ENCODE peak calls at places on chromosomes 12 and 14, in seven cellular contexts. One of them, this sample, is unnamed.
A peak's percentile ranks its signal among the peaks of the same experiment; 100 is the strongest.

GRCh38 chr12:64968989-64969819 is 144.8 kb downstream of the TBC1D30 start:
- DNase-seq in SK-N-SH: no peak
- DNase-seq in GM12878: no peak
- DNase-seq in HCT116: peak; percentile 16
- DNase-seq in K562: no peak
- DNase-seq in H1: no peak
- DNase-seq in HepG2: peak; percentile 5
- DNase-seq in this sample: no peak

GRCh38 chr12:56081393-56082347 is 1.7 kb downstream of the ERBB3 start:
- DNase-seq in GM12878: no peak
- DNase-seq in K562: no peak
- DNase-seq in H1: no peak
- DNase-seq in HCT116: no peak
- DNase-seq in SK-N-SH: no peak
- DNase-seq in HepG2: peak; percentile 99
- DNase-seq in this sample: peak; percentile 60

GRCh38 chr12:109302358-109302757 is 6.7 kb downstream of the FOXN4 start:
- DNase-seq in HepG2: no peak
- DNase-seq in HCT116: no peak
- DNase-seq in H1: no peak
- DNase-seq in SK-N-SH: no peak
- DNase-seq in K562: no peak
- DNase-seq in GM12878: no peak
- DNase-seq in this sample: peak; percentile 32

GRCh38 chr12:79689041-79689476 is 1.7 kb downstream of the PAWR start:
- DNase-seq in K562: no peak
- DNase-seq in GM12878: no peak
- DNase-seq in HepG2: peak; percentile 28
- DNase-seq in H1: no peak
- DNase-seq in SK-N-SH: no peak
- DNase-seq in HCT116: no peak
- DNase-seq in this sample: peak; percentile 29

GRCh38 chr14:52241102-52241793 is 26.2 kb upstream of the PTGDR start:
- DNase-seq in H1: no peak
- DNase-seq in HepG2: no peak
- DNase-seq in K562: no peak
- DNase-seq in GM12878: no peak
- DNase-seq in SK-N-SH: no peak
- DNase-seq in HCT116: no peak
- DNase-seq in this sample: no peak

GRCh38 chr12:14995583-14996425 is 23.0 kb downstream of the PDE6H start:
- DNase-seq in GM12878: peak; percentile 34
- DNase-seq in HepG2: peak; percentile 52
- DNase-seq in H1: no peak
- DNase-seq in K562: peak; percentile 49
- DNase-seq in HCT116: peak; percentile 63
- DNase-seq in SK-N-SH: peak; percentile 15
- DNase-seq in this sample: peak; percentile 65

GRCh38 chr12:109655578-109655977 is 58.0 kb upstream of the FAM222A start:
- DNase-seq in H1: no peak
- DNase-seq in GM12878: no peak
- DNase-seq in SK-N-SH: no peak
- DNase-seq in K562: no peak
- DNase-seq in HepG2: no peak
- DNase-seq in HCT116: no peak
- DNase-seq in this sample: no peak

GRCh38 chr14:55221186-55221585 is 29.8 kb upstream of the DLGAP5 start:
- DNase-seq in K562: no peak
- DNase-seq in HCT116: no peak
- DNase-seq in HepG2: no peak
- DNase-seq in GM12878: no peak
- DNase-seq in SK-N-SH: no peak
- DNase-seq in H1: no peak
- DNase-seq in this sample: no peak

GRCh38 chr12:6644257-6644596 is 3.0 kb downstream of the ACRBP start:
- DNase-seq in HCT116: no peak
- DNase-seq in H1: no peak
- DNase-seq in K562: no peak
- DNase-seq in HepG2: no peak
- DNase-seq in GM12878: no peak
- DNase-seq in SK-N-SH: peak; percentile 11
- DNase-seq in this sample: no peak

GRCh38 chr12:117494833-117495714 is 133.6 kb upstream of the NOS1 start:
- DNase-seq in SK-N-SH: no peak
- DNase-seq in GM12878: no peak
- DNase-seq in H1: no peak
- DNase-seq in K562: no peak
- DNase-seq in HepG2: peak; percentile 10
- DNase-seq in HCT116: no peak
- DNase-seq in this sample: peak; percentile 31

GRCh38 chr12:6921996-6922935 is 5.5 kb upstream of the ATN1 start:
- DNase-seq in HCT116: no peak
- DNase-seq in HepG2: no peak
- DNase-seq in K562: no peak
- DNase-seq in GM12878: no peak
- DNase-seq in H1: no peak
- DNase-seq in SK-N-SH: no peak
- DNase-seq in this sample: no peak

GRCh38 chr14:90483117-90483516 is 86.3 kb downstream of the CALM1 start:
- DNase-seq in H1: no peak
- DNase-seq in HCT116: no peak
- DNase-seq in HepG2: no peak
- DNase-seq in GM12878: no peak
- DNase-seq in SK-N-SH: no peak
- DNase-seq in K562: no peak
- DNase-seq in this sample: no peak

GRCh38 chr12:69350777-69351176 is 2.6 kb downstream of the LYZ start:
- DNase-seq in GM12878: no peak
- DNase-seq in HCT116: no peak
- DNase-seq in HepG2: no peak
- DNase-seq in K562: no peak
- DNase-seq in H1: no peak
- DNase-seq in SK-N-SH: no peak
- DNase-seq in this sample: no peak

GRCh38 chr12:115223322-115223721 is 539.3 kb upstream of the TBX3 start:
- DNase-seq in SK-N-SH: no peak
- DNase-seq in HepG2: peak; percentile 14
- DNase-seq in H1: no peak
- DNase-seq in GM12878: no peak
- DNase-seq in K562: no peak
- DNase-seq in HCT116: no peak
- DNase-seq in this sample: no peak

GRCh38 chr14:101707285-101707842 is 54.1 kb upstream of the PPP2R5C start:
- DNase-seq in HepG2: peak; percentile 81
- DNase-seq in HCT116: peak; percentile 70
- DNase-seq in H1: peak; percentile 59
- DNase-seq in GM12878: peak; percentile 53
- DNase-seq in SK-N-SH: peak; percentile 83
- DNase-seq in K562: peak; percentile 87
- DNase-seq in this sample: peak; percentile 76

GRCh38 chr12:91111366-91112321 is at the start of gene LUM:
- DNase-seq in SK-N-SH: peak; percentile 17
- DNase-seq in HCT116: no peak
- DNase-seq in H1: no peak
- DNase-seq in GM12878: no peak
- DNase-seq in K562: no peak
- DNase-seq in HepG2: no peak
- DNase-seq in this sample: peak; percentile 40

GRCh38 chr12:115871714-115872113 is 405.8 kb downstream of the MED13L start:
- DNase-seq in HCT116: peak; percentile 58
- DNase-seq in HepG2: peak; percentile 45
- DNase-seq in SK-N-SH: peak; percentile 53
- DNase-seq in GM12878: no peak
- DNase-seq in K562: peak; percentile 33
- DNase-seq in H1: no peak
- DNase-seq in this sample: no peak

GRCh38 chr12:108647199-108647935 is 13.7 kb upstream of the SELPLG start:
- DNase-seq in HCT116: no peak
- DNase-seq in GM12878: no peak
- DNase-seq in H1: no peak
- DNase-seq in SK-N-SH: no peak
- DNase-seq in HepG2: no peak
- DNase-seq in K562: no peak
- DNase-seq in this sample: no peak

GRCh38 chr12:118164798-118165486 is 29.0 kb downstream of the PEBP1 start:
- DNase-seq in HCT116: peak; percentile 18
- DNase-seq in SK-N-SH: peak; percentile 56
- DNase-seq in H1: no peak
- DNase-seq in HepG2: peak; percentile 10
- DNase-seq in GM12878: no peak
- DNase-seq in K562: peak; percentile 14
- DNase-seq in this sample: peak; percentile 59

GRCh38 chr12:59010948-59011347 is 90.6 kb upstream of the LRIG3 start:
- DNase-seq in HepG2: no peak
- DNase-seq in HCT116: no peak
- DNase-seq in SK-N-SH: no peak
- DNase-seq in H1: no peak
- DNase-seq in GM12878: no peak
- DNase-seq in K562: no peak
- DNase-seq in this sample: no peak

GRCh38 chr12:59004466-59004865 is 84.2 kb upstream of the LRIG3 start:
- DNase-seq in SK-N-SH: no peak
- DNase-seq in HCT116: no peak
- DNase-seq in K562: no peak
- DNase-seq in GM12878: no peak
- DNase-seq in H1: no peak
- DNase-seq in HepG2: no peak
- DNase-seq in this sample: no peak

GRCh38 chr12:59007620-59008019 is 87.3 kb upstream of the LRIG3 start:
- DNase-seq in H1: no peak
- DNase-seq in HCT116: no peak
- DNase-seq in HepG2: no peak
- DNase-seq in K562: no peak
- DNase-seq in SK-N-SH: no peak
- DNase-seq in GM12878: no peak
- DNase-seq in this sample: no peak

DNA sequence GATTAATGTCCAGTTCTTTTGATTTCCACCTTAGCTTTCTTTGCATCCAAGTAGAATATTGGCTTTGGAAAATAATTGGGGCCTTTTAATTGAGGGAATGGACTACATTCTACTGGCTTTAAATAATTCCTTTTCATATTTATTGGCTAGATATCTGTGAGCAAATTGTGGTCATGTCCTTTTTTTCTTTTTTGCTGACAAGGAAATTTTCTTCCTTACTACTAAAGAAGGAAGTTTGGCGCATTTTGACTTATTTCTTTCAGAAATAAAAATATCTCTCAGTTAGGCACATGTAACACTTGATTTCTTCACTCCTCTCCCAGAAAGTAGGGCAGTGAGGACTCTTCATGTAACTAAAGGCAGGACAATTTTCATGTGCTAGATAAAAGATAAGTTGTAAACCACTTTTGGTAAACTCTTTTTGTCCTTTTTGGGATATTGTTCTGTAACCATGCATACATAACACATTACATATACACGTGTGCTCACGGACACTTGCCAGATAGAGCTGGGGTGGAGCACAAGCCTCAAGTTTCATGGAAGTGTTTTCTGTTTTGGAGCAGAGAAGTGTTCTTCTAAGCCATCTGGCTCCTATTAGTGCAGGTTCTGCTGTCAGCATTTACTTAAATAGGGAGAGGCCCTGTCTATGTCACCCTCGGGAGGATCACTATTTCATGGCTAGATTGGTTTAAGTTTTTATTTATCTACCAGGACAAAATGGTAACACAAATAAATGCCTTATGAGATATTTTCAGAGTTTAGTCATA is 85.1 kb upstream of the LRIG3 start:
- DNase-seq in SK-N-SH: no peak
- DNase-seq in K562: no peak
- DNase-seq in H1: no peak
- DNase-seq in HepG2: no peak
- DNase-seq in HCT116: no peak
- DNase-seq in GM12878: no peak
- DNase-seq in this sample: no peak
- TF ChIP-seq JUND in SK-N-SH: no peak
- TF ChIP-seq JUND in K562: no peak
- TF ChIP-seq JUND in H1: no peak
- TF ChIP-seq JUND in HepG2: no peak
- TF ChIP-seq JUND in HCT116: no peak
- TF ChIP-seq JUND in GM12878: no peak
- TF ChIP-seq JUND in this sample: no peak

GRCh38 chr12:126681676-126682075 is 1585.3 kb upstream of the TMEM132C start:
- DNase-seq in GM12878: no peak
- DNase-seq in K562: no peak
- DNase-seq in HepG2: no peak
- DNase-seq in H1: no peak
- DNase-seq in HCT116: no peak
- DNase-seq in SK-N-SH: no peak
- DNase-seq in this sample: peak; percentile 30

GRCh38 chr12:126676426-126676825 is 1590.5 kb upstream of the TMEM132C start:
- DNase-seq in K562: no peak
- DNase-seq in SK-N-SH: no peak
- DNase-seq in HepG2: no peak
- DNase-seq in GM12878: no peak
- DNase-seq in H1: no peak
- DNase-seq in HCT116: no peak
- DNase-seq in this sample: no peak
- TF ChIP-seq JUND in K562: no peak
- TF ChIP-seq JUND in SK-N-SH: no peak
- TF ChIP-seq JUND in HepG2: no peak
- TF ChIP-seq JUND in GM12878: no peak
- TF ChIP-seq JUND in H1: no peak
- TF ChIP-seq JUND in HCT116: no peak
- TF ChIP-seq JUND in this sample: no peak

DNA sequence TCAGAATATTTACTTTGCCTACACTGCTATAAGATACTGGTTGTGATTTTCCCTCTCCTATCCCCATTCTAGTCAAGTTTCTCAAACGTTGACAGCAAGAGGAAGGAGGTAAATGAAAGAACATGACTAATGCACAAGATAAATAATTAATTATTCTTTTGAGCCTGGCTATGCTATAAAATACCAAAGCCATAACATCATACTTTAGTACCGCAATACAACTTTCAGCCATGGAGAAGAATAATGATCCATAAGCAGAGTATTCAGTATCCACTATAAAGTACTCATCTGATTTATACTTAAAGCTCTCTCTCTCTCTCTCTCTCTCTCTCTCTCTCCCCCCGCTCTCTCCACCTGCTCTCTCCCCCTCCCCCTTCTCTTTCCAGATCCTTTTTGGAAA is 41.3 kb downstream of the TDG start:
- DNase-seq in HepG2: no peak
- DNase-seq in K562: no peak
- DNase-seq in GM12878: no peak
- DNase-seq in SK-N-SH: no peak
- DNase-seq in HCT116: no peak
- DNase-seq in H1: no peak
- DNase-seq in this sample: no peak
- TF ChIP-seq JUND in HepG2: no peak
- TF ChIP-seq JUND in K562: no peak
- TF ChIP-seq JUND in GM12878: no peak
- TF ChIP-seq JUND in SK-N-SH: peak; percentile 76
- TF ChIP-seq JUND in HCT116: no peak
- TF ChIP-seq JUND in H1: no peak
- TF ChIP-seq JUND in this sample: no peak

DNA sequence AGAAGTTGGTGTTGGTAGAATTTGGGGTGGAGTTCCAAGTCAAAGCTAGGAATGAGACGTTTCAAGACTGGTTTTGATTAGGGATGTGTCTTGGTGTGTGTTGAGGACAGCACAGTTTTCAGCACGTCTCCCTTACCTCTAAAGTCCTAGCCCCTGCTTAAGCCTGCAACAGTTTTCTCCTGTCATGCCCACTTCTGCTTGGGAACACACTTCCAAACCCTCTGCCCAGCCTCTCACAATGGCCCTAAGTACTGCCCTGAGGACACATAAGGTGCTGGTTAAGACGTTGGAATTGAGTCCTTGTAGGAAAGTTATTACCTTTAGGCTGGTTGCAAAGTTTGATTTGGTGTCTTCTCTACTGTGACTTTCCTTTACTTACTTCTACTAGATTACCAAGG is 710 bp upstream of the BMAL2 start:
- DNase-seq in SK-N-SH: no peak
- DNase-seq in HCT116: no peak
- DNase-seq in H1: no peak
- DNase-seq in GM12878: no peak
- DNase-seq in K562: no peak
- DNase-seq in HepG2: no peak
- DNase-seq in this sample: no peak
- TF ChIP-seq JUND in SK-N-SH: no peak
- TF ChIP-seq JUND in HCT116: no peak
- TF ChIP-seq JUND in H1: no peak
- TF ChIP-seq JUND in GM12878: no peak
- TF ChIP-seq JUND in K562: no peak
- TF ChIP-seq JUND in HepG2: no peak
- TF ChIP-seq JUND in this sample: no peak

This sample was measured in T47D.